ENCODE peak calls at places on chromosomes 6 and 20, in nine cellular contexts. B is NCI-H1092; N is CD8-positive, alpha-beta T cell; O is iPS-NIHi11; R is nephron progenitor cell; L is astrocyte of the cerebellum; M is GDM1; P is GM20000; Z is MV-4-11. Y is an unnamed sample.

GRCh38 chr20:46559685-46560440 is 9.4 kb upstream of the OCSTAMP start:
- DNase-seq in M (no peak), O (no peak), B (no peak), P (no peak), R (no peak), Z (peak; percentile 44), N (no peak), L (no peak), Y (no peak)

GRCh38 chr6:2157441-2158127 is 87.8 kb downstream of the GMDS start:
- DNase-seq in M (peak; percentile 17), R (no peak), B (no peak), L (peak; percentile 61), O (no peak), Z (no peak), N (no peak), P (peak; percentile 34), Y (no peak)

GRCh38 chr6:79269877-79270276 is 35.4 kb upstream of the HMGN3 start:
- DNase-seq in L (peak; percentile 82), N (no peak), M (peak; percentile 60), R (no peak), B (no peak), P (no peak), Z (peak; percentile 35), O (peak; percentile 8), Y (peak; percentile 73)

GRCh38 chr20:57953638-57954037 is 243.8 kb upstream of the PMEPA1 start:
- DNase-seq in P (no peak), M (no peak), R (no peak), L (no peak), B (no peak), Z (peak; percentile 93), O (no peak), N (no peak), Y (no peak)

GRCh38 chr20:22525821-22526220 is 58.6 kb downstream of the FOXA2 start:
- DNase-seq in Z (no peak), L (no peak), B (no peak), R (no peak), P (no peak), M (no peak), O (no peak), N (no peak), Y (no peak)

GRCh38 chr6:106702451-106703110 is 73.2 kb downstream of the QRSL1 start:
- DNase-seq in L (no peak), B (peak; percentile 89), N (no peak), P (peak; percentile 76), O (no peak), R (no peak), M (no peak), Z (no peak), Y (no peak)

GRCh38 chr6:130927305-130927704 is 100.1 kb downstream of the SMLR1 start:
- DNase-seq in P (no peak), R (no peak), Z (no peak), B (no peak), L (no peak), O (no peak), N (no peak), M (no peak), Y (peak; percentile 60)

GRCh38 chr6:150327117-150327774 is 41.6 kb upstream of the IYD start:
- DNase-seq in N (no peak), Z (no peak), M (no peak), O (no peak), L (no peak), B (no peak), R (no peak), P (no peak), Y (no peak)

GRCh38 chr6:157527471-157527907 is 146.5 kb downstream of the ZDHHC14 start:
- DNase-seq in Z (peak; percentile 97), B (no peak), M (no peak), P (peak; percentile 54), O (no peak), R (no peak), N (no peak), L (no peak), Y (no peak)

GRCh38 chr6:81606965-81607381 is 145.5 kb downstream of the TENT5A start:
- DNase-seq in P (no peak), O (no peak), Z (no peak), R (no peak), N (no peak), L (peak; percentile 6), B (no peak), M (no peak), Y (peak; percentile 30)

GRCh38 chr6:53682654-53683053 is 17.1 kb upstream of the KLHL31 start:
- DNase-seq in B (no peak), R (no peak), O (no peak), Z (no peak), M (no peak), P (no peak), N (no peak), L (no peak), Y (no peak)

GRCh38 chr20:1108437-1108920 is 9.9 kb upstream of the PSMF1 start:
- DNase-seq in B (peak; percentile 25), L (no peak), R (peak; percentile 70), N (peak; percentile 52), Z (peak; percentile 28), O (peak; percentile 78), P (peak; percentile 71), M (peak; percentile 50), Y (no peak)

GRCh38 chr20:20235681-20236080 is 132.2 kb upstream of the INSM1 start:
- DNase-seq in R (no peak), P (no peak), N (no peak), M (no peak), B (no peak), O (no peak), L (no peak), Z (no peak), Y (no peak)

GRCh38 chr6:134041093-134041492 is 11.3 kb downstream of the SLC2A12 start:
- DNase-seq in P (no peak), R (no peak), M (no peak), L (peak; percentile 36), Z (peak; percentile 60), O (peak; percentile 37), B (no peak), N (no peak), Y (no peak)

GRCh38 chr6:153947817-153948447 is 91.1 kb upstream of the OPRM1 start:
- DNase-seq in N (no peak), L (no peak), R (peak; percentile 53), B (no peak), Z (no peak), O (peak; percentile 45), M (no peak), P (peak; percentile 5), Y (no peak)

GRCh38 chr6:140475086-140475485 is 1100.6 kb upstream of the CITED2 start:
- DNase-seq in L (no peak), B (no peak), M (no peak), N (no peak), R (no peak), Z (no peak), P (no peak), O (no peak), Y (no peak)

Y was measured in foreskin keratinocyte.